ENCODE peak calls at places on chromosomes 5 and 9, in ten cellular contexts. T is fibroblast of lung, J is GM23248, P is mammary epithelial cell, F is H1, D is PC-3, Q is GM12878, S is neural progenitor cell, C is HepG2, U is keratinocyte. M is an unnamed sample. For H3K27me3 and H3K9me3, the result is how much of the 10 kb centered on the place peaks cover.

GRCh38 chr9:113274474-113275146 is 762 bp downstream of the CDC26 start:
- DNase-seq in T (peak), J (peak), P (peak), F (no peak), D (peak), Q (peak), S (peak), C (peak), U (no peak), M (peak)

GRCh38 chr5:160030631-160031377 is 21.9 kb downstream of the TTC1 start:
- DNase-seq in T (peak), J (peak), P (no peak), F (no peak), D (no peak), Q (no peak), S (no peak), C (no peak), U (no peak), M (no peak)

GRCh38 chr5:178547052-178547666 is 43.0 kb downstream of the COL23A1 start:
- DNase-seq in T (no peak), J (no peak), P (no peak), F (no peak), D (no peak), Q (no peak), S (no peak), C (no peak), U (no peak), M (no peak)

GRCh38 chr9:26326473-26327044 is 566.0 kb downstream of the CAAP1 start:
- DNase-seq in T (peak), J (peak), P (peak), F (peak), D (peak), Q (peak), S (peak), C (peak), U (peak), M (peak)

GRCh38 chr9:131582466-131583341 is 37.4 kb downstream of the PRRT1B start:
- DNase-seq in T (no peak), J (no peak), P (no peak), F (no peak), D (no peak), Q (no peak), S (no peak), C (no peak), U (no peak), M (no peak)

GRCh38 chr5:64854855-64855254 is 86.1 kb downstream of the CWC27 start:
- DNase-seq in T (peak), J (peak), P (no peak), F (no peak), D (no peak), Q (no peak), S (no peak), C (no peak), U (no peak), M (no peak)

GRCh38 chr5:71769265-71769664 is 50.2 kb downstream of the CARTPT start:
- DNase-seq in T (no peak), J (no peak), P (no peak), F (no peak), D (no peak), Q (no peak), S (no peak), C (no peak), U (no peak), M (no peak)

GRCh38 chr5:69276422-69277174 is 41.9 kb downstream of the CDK7 start:
- DNase-seq in T (peak), J (peak), P (no peak), F (no peak), D (peak), Q (no peak), S (no peak), C (peak), U (no peak), M (no peak)

GRCh38 chr5:157279605-157280239 is 13.8 kb downstream of the CYFIP2 start:
- DNase-seq in T (peak), J (peak), P (no peak), F (no peak), D (no peak), Q (no peak), S (no peak), C (no peak), U (no peak), M (no peak)

GRCh38 chr9:76655121-76655531 is 109.1 kb upstream of the PCA3 start:
- DNase-seq in T (no peak), J (peak), P (no peak), F (no peak), D (no peak), Q (no peak), S (no peak), C (no peak), U (no peak), M (no peak)

GRCh38 chr9:35756275-35756742 is 2.2 kb upstream of the MSMP start:
- DNase-seq in T (peak), J (no peak), P (no peak), F (no peak), D (peak), Q (no peak), S (peak), C (no peak), U (no peak), M (no peak)

GRCh38 chr5:17105744-17106450 is 111.5 kb upstream of the BASP1 start:
- DNase-seq in T (peak), J (peak), P (peak), F (no peak), D (peak), Q (no peak), S (no peak), C (no peak), U (no peak), M (no peak)

GRCh38 chr5:143176048-143176447 is 227.4 kb downstream of the NR3C1 start:
- DNase-seq in T (no peak), J (peak), P (no peak), F (no peak), D (no peak), Q (no peak), S (no peak), C (no peak), U (no peak), M (no peak)

GRCh38 chr5:68543212-68543611 is 327.7 kb downstream of the PIK3R1 start:
- DNase-seq in T (no peak), J (no peak), P (no peak), F (no peak), D (no peak), Q (no peak), S (no peak), C (no peak), U (no peak), M (no peak)

GRCh38 chr5:153476767-153477166 is 13.7 kb upstream of the GRIA1 start:
- DNase-seq in T (peak), J (peak), P (peak), F (no peak), D (peak), Q (no peak), S (no peak), C (no peak), U (peak), M (no peak)

GRCh38 chr9:696332-697090 is 145.0 kb upstream of the DMRT1 start:
- DNase-seq in T (peak), J (peak), P (no peak), F (no peak), D (peak), Q (no peak), S (no peak), C (peak), U (no peak), M (peak)

GRCh38 chr5:146645382-146645781 is 129.4 kb upstream of the GPR151 start:
- DNase-seq in T (no peak), J (no peak), P (no peak), F (no peak), D (no peak), Q (no peak), S (peak), C (no peak), U (no peak), M (no peak)

GRCh38 chr5:181189363-181189961 is 15.5 kb downstream of the TRIM7 start:
- DNase-seq in T (peak), J (peak), P (peak), F (no peak), D (peak), Q (no peak), S (peak), C (no peak), U (no peak), M (no peak)

GRCh38 chr9:126652140-126652558 is 38.4 kb downstream of the LMX1B start:
- DNase-seq in T (no peak), J (no peak), P (no peak), F (no peak), D (no peak), Q (no peak), S (peak), C (no peak), U (no peak), M (peak)
- TF ChIP-seq EZH2 in T (peak), J (no peak), P (no peak), F (no peak), D (no peak), Q (no peak), S (peak), C (no peak), U (no peak), M (no peak)

DNA sequence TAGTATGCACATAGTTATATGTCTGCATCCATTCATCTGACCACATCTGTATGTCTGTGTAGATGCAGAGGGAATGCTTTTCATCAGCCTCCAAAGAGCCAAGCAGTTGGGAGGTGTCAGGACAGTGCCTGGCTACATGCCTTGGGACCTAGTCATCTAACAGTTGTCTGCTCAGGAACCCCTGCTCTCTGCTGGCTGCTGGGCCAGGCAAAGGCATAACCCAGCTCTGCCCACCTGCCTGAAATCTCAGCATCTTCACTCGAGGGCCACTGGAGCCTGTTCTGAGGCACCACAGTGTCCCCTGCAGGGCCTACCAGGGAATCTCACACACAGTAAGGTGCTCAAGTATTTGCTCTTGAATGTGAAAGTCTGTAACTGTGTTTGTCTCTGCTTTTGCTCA is 3.7 kb downstream of the C9orf50 start:
- DNase-seq in T (peak), J (peak), P (peak), F (no peak), D (peak), Q (no peak), S (peak), C (no peak), U (peak), M (peak)
- H3K27me3 ChIP-seq in T (under half), J (under half), P (under half), F (under half), D (under half), Q (under half), S (under half), C (under half), U (under half), M (under half)

DNA sequence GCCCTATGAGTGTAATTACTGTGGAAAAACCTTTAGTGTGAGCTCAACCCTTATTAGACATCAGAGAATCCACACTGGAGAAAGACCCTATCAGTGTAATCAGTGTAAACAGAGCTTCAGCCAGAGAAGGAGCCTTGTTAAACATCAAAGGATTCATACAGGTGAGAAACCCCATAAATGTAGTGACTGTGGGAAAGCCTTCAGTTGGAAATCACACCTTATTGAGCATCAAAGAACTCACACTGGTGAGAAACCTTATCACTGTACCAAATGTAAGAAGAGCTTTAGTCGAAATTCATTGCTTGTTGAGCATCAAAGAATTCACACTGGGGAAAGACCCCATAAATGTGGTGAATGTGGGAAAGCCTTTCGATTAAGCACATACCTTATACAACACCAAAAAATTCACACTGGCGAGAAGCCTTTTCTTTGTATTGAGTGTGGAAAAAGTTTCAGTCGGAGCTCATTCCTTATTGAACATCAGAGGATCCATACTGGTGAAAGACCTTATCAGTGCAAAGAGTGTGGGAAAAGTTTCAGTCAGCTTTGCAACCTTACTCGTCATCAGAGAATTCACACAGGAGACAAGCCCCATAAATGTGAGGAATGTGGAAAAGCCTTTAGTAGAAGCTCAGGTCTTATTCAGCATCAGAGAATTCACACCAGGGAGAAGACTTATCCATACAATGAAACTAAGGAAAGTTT is 9.9 kb downstream of the ZNF189 start:
- DNase-seq in T (peak), J (no peak), P (no peak), F (no peak), D (no peak), Q (no peak), S (no peak), C (no peak), U (no peak), M (no peak)
- H3K9me3 ChIP-seq in T (under half), J (under half), P (half or more), F (under half), D (under half), Q (under half), S (half or more), C (under half), U (under half), M (half or more)

GRCh38 chr9:97848237-97848581 is 4.8 kb upstream of the FOXE1 start:
- DNase-seq in T (no peak), J (no peak), P (no peak), F (peak), D (no peak), Q (no peak), S (peak), C (no peak), U (no peak), M (no peak)

GRCh38 chr9:97846347-97846746 is 6.7 kb upstream of the FOXE1 start:
- DNase-seq in T (no peak), J (no peak), P (no peak), F (no peak), D (no peak), Q (no peak), S (no peak), C (no peak), U (no peak), M (no peak)

GRCh38 chr9:97848582-97849237 is 4.3 kb upstream of the FOXE1 start:
- DNase-seq in T (no peak), J (peak), P (no peak), F (no peak), D (no peak), Q (no peak), S (peak), C (no peak), U (no peak), M (no peak)

GRCh38 chr9:97845763-97846162 is 7.3 kb upstream of the FOXE1 start:
- DNase-seq in T (no peak), J (no peak), P (no peak), F (no peak), D (no peak), Q (no peak), S (no peak), C (no peak), U (no peak), M (no peak)

DNA sequence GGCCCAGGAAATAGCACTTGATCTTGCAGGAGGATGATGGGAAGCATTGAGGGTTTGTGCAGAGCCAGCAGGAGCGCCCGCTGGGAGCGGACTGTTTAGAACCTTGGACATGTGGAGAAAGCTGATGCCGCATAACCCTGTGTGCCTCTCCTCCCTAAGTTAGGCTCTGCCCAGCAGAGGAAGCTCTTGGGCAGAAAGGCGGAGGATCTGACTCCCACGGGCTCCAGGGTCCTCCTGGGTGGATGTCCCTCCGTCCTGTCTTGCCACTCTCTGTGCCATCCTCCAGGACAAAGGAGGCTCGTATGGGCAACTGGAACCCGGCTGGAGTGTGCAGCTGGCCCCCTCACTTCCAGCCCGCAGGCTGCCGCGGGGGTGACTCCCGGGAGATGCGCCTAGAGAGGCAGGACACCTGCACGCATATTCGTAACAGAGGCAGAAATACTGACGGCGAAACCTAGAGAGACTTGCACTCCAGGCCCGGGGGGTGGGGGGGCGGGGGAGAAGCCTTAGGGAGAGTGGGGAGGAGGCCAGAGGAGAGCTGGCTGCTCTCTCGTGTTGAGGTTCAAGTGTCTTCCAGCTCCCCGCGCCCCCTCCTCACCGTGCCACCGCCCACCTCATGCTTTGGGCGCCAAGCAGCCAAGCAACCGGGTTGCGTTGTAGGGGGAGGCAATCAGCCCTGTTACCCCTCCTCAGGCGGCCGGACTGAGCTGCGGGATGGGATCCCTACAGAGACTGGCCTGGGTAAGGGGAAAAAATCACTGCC is 5.4 kb upstream of the FOXE1 start:
- DNase-seq in T (no peak), J (no peak), P (no peak), F (no peak), D (no peak), Q (no peak), S (no peak), C (no peak), U (no peak), M (no peak)
- TF ChIP-seq EZH2 in T (no peak), J (no peak), P (no peak), F (no peak), D (no peak), Q (no peak), S (no peak), C (no peak), U (no peak), M (no peak)

M was measured in PC-9.